ENCODE peak calls at places on chromosomes 3 and 15, in six cellular contexts. Y is fibroblast of pulmonary artery, L is fibroblast of the aortic adventitia, U is Peyer's patch, C is ovary, J is astrocyte of the spinal cord. Z is an unnamed sample.
A peak's percentile ranks its signal among the peaks of the same experiment; 100 is the strongest.

GRCh38 chr3:148205945-148206845 is 491.5 kb upstream of the AGTR1 start:
- DNase-seq in Y (peak; percentile 60), U (no peak), C (no peak), J (no peak), L (peak; percentile 7), Z (no peak)

GRCh38 chr15:39118510-39118909 is 462.4 kb upstream of the THBS1 start:
- DNase-seq in L (peak; percentile 94), U (no peak), C (no peak), J (peak; percentile 86), Y (peak; percentile 94), Z (peak; percentile 81)

GRCh38 chr3:177150970-177151627 is 46.2 kb downstream of the TBL1XR1 start:
- DNase-seq in Y (peak; percentile 82), C (no peak), U (no peak), J (peak; percentile 92), L (peak; percentile 84), Z (peak; percentile 79)

GRCh38 chr15:65558336-65558735 is 28.1 kb downstream of the HACD3 start:
- DNase-seq in Y (peak; percentile 52), L (peak; percentile 61), U (no peak), C (no peak), J (peak; percentile 47), Z (peak; percentile 91)

GRCh38 chr15:34359416-34359815 is 7.6 kb downstream of the LPCAT4 start:
- DNase-seq in U (peak; percentile 82), Y (no peak), C (no peak), J (no peak), L (no peak), Z (peak; percentile 58)

GRCh38 chr3:177069514-177070329 is 127.6 kb downstream of the TBL1XR1 start:
- DNase-seq in U (no peak), C (no peak), J (peak; percentile 56), Y (no peak), L (peak; percentile 28), Z (peak; percentile 48)

GRCh38 chr3:161409069-161409468 is 37.8 kb upstream of the SPTSSB start:
- DNase-seq in C (no peak), Y (peak; percentile 63), J (peak; percentile 49), L (peak; percentile 70), U (no peak), Z (peak; percentile 76)

GRCh38 chr3:58260261-58260731 is 22.7 kb downstream of the ABHD6 start:
- DNase-seq in U (no peak), C (no peak), Y (peak; percentile 56), J (peak; percentile 84), L (peak; percentile 37), Z (peak; percentile 78)

GRCh38 chr3:194572131-194572789 is 61.0 kb downstream of the TMEM44 start:
- DNase-seq in C (no peak), Y (peak; percentile 99), L (peak; percentile 97), U (peak; percentile 57), J (peak; percentile 81), Z (peak; percentile 94)

GRCh38 chr15:78810003-78810376 is 1.3 kb downstream of the ADAMTS7 start:
- DNase-seq in L (no peak), J (no peak), Y (no peak), C (no peak), U (no peak), Z (no peak)

GRCh38 chr15:78811825-78812183 is 540 bp upstream of the ADAMTS7 start:
- DNase-seq in J (no peak), Y (peak; percentile 12), U (no peak), C (no peak), L (no peak), Z (no peak)

GRCh38 chr15:78808550-78808949 is 2.7 kb downstream of the ADAMTS7 start:
- DNase-seq in L (peak; percentile 22), Y (peak; percentile 59), C (no peak), U (no peak), J (peak; percentile 27), Z (peak; percentile 51)

GRCh38 chr15:78811124-78811824 is at the start of gene ADAMTS7:
- DNase-seq in Y (peak; percentile 75), L (peak; percentile 62), J (peak; percentile 65), U (peak; percentile 81), C (peak; percentile 86), Z (peak; percentile 84)

DNA sequence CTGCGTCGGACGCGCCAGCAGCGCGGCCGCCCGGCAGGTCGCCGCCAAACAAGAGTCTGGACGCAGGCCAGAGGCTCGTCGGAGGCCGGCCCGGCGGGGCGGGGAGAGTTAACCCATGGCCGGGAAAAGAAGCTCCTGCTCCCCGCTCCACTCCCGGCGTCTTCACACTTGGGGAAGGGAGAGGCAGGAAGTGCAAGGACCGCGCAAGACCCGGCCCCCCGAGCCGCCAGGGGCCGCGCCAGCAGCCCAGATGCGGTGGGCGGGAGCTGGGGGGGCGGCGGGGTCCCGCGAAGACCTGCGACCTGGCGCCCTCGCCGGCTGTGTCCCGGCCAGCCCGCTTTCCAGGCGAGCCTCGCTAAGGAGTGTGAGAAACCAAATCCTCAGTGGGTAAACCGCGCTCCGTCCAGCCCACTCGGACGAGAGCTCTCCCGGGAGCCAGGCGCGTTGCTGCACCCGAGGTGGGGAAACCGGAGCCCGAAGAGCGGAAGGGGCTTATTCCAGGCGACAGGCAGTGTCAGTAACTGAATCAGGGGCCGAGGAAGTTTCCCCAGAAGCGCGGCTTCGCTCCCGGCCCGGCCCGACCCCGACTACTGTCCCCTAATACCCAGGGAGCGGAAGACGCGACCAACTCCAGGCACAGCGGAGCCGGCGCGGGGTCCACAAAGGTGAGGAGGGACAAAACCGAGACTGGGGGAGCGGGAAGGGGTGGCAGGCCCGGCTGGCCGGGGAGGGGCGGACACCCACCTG is 714 bp downstream of the ADAMTS7 start:
- DNase-seq in Y (peak; percentile 47), J (peak; percentile 24), U (peak; percentile 55), L (peak; percentile 40), C (peak; percentile 80), Z (peak; percentile 12)
- TF ChIP-seq CTCF in Y (no peak), J (no peak), U (no peak), L (no peak), C (no peak), Z (no peak)

GRCh38 chr3:45081506-45081905 is 55.4 kb downstream of the CLEC3B start:
- DNase-seq in C (no peak), J (no peak), L (no peak), Y (no peak), U (no peak), Z (no peak)
- H3K4me3 ChIP-seq in C (no peak overlapping the region), J (no peak overlapping the region), L (no peak overlapping the region), Y (no peak overlapping the region), U (no peak overlapping the region), Z (no peak overlapping the region)

DNA sequence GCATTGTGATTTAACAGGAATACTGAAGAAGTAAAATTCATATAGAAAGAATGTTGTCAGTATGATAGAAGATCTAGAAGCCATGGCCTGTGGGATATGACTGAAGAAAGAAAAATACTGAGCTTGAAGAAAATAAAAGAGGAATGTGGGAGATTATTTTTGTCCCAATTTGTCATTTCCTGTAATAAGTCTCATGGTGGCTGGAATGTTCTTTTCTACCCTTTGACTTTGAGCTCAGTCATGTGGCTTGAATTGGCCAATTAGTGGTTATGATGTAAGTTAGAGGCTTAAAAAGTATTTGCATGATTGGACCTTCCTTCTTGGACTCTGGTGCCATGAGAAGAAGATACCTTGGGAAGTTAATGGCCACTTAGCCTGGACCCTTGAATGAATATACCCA is 14.1 kb downstream of the APH1B start:
- DNase-seq in U (no peak), Y (peak; percentile 91), J (peak; percentile 95), L (peak; percentile 87), C (no peak), Z (peak; percentile 84)
- TF ChIP-seq CTCF in U (no peak), Y (no peak), J (no peak), L (no peak), C (no peak), Z (no peak)

GRCh38 chr3:10339376-10339955 is 18.6 kb upstream of the SEC13 start:
- DNase-seq in J (no peak), C (no peak), Y (no peak), L (no peak), U (no peak), Z (no peak)
- H3K4me3 ChIP-seq in J (no peak overlapping the region), C (no peak overlapping the region), Y (no peak overlapping the region), L (no peak overlapping the region), U (no peak overlapping the region), Z (no peak overlapping the region)

GRCh38 chr3:9808345-9809037 is 1.6 kb upstream of the TTLL3 start:
- DNase-seq in L (peak; percentile 27), U (peak; percentile 67), C (no peak), J (no peak), Y (peak; percentile 32), Z (peak; percentile 38)

GRCh38 chr3:9810846-9811245 is 784 bp downstream of the TTLL3 start:
- DNase-seq in U (no peak), L (peak; percentile 23), C (no peak), J (no peak), Y (no peak), Z (peak; percentile 29)

GRCh38 chr3:9809239-9809614 is 835 bp upstream of the TTLL3 start:
- DNase-seq in J (no peak), L (no peak), U (no peak), C (no peak), Y (no peak), Z (no peak)

GRCh38 chr3:9810357-9810726 is 280 bp downstream of the TTLL3 start:
- DNase-seq in U (no peak), L (peak; percentile 19), J (no peak), C (no peak), Y (no peak), Z (no peak)

GRCh38 chr3:9809615-9810356 is at the start of gene TTLL3:
- DNase-seq in L (peak; percentile 51), Y (peak; percentile 53), J (peak; percentile 50), U (peak; percentile 88), C (peak; percentile 82), Z (peak; percentile 88)
- TF ChIP-seq CTCF in L (no peak), Y (no peak), J (no peak), U (no peak), C (no peak), Z (no peak)

DNA sequence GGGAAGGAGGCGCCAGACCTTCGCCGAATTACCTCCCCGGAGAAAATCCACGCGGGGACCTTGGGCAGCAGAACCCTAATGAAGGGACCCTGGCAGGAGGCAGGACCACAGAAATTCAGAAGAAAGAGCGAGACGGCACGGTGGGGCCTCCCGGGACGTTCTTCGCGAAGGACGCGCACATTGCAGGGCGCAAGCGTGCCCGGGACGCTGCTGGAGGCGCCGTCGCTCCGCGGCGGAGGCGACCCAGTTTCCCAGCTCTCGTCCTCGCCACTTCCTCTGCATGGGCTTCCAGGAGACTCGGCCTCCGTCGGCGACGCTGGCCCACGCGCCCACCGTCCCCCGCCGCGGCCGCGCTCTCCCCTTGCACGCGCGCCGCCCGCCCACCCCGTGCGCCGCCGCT is 31.9 kb upstream of the SMAD3 start:
- DNase-seq in L (no peak), Y (no peak), C (no peak), J (no peak), U (peak; percentile 68), Z (no peak)
- H3K4me3 ChIP-seq in L (no peak overlapping the region), Y (no peak overlapping the region), C (peak overlapping the region; percentile 24), J (peak overlapping the region; percentile 13), U (peak overlapping the region; percentile 35), Z (no peak overlapping the region)

GRCh38 chr3:110456438-110457138 is 615.0 kb upstream of the NECTIN3 start:
- DNase-seq in J (no peak), L (no peak), Y (no peak), C (no peak), U (no peak), Z (no peak)
- TF ChIP-seq CTCF in J (no peak), L (no peak), Y (no peak), C (no peak), U (no peak), Z (no peak)

DNA sequence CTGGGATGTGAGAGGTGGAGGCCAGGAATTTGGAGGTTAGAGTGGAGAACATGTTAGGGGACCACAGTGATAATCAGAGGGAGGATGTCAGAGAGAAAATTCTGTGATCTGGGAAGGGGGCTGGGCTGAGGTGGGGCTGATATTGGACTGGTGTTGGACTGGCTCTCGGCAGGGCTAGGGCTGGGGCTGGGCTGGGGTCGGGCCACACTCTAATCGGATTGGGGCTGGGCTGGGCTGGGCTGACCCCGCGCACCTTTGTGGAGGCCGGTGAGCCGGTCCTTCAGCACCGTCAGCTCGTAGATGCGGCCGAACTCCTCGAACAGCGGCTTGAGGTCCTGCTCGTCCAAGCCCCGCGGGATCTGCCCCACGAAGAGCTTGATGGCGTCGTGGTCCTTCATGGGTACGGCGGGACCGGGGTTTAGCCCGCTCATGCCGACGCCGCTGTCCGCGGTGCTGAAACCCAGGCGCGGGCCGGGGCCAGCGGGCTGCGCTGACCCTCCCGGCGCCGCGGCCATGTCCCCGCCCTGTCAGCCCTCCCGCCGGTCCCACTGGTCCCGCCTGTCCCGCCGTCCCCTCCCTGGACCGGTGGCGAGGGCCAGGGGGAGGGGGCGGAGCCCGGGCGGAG is 485 bp downstream of the CELF6 start:
- DNase-seq in U (peak; percentile 69), Y (peak; percentile 65), C (peak; percentile 83), L (peak; percentile 43), J (peak; percentile 52), Z (peak; percentile 82)
- H3K4me3 ChIP-seq in U (peak overlapping the region; percentile 60), Y (peak overlapping the region; percentile 55), C (peak overlapping the region; percentile 36), L (peak overlapping the region; percentile 33), J (peak overlapping the region; percentile 47), Z (no peak overlapping the region)